ENCODE peak calls at places on chromosome 15, in six cellular contexts. L is RWPE1; Y is AG10803; X is CD8-positive, alpha-beta T cell; C is A549; J is WTC11. I is an unnamed sample.

GRCh38 chr15:96851613-96852012 is 521.1 kb downstream of the NR2F2 start:
- DNase-seq in Y (no peak), C (no peak), J (no peak), X (no peak), L (peak; percentile 4), I (no peak)

GRCh38 chr15:68999091-68999490 is 15.4 kb upstream of the NOX5 start:
- DNase-seq in J (no peak), Y (no peak), L (no peak), C (no peak), X (no peak), I (no peak)

GRCh38 chr15:36612063-36612788 is 32.8 kb downstream of the CDIN1 start:
- DNase-seq in Y (peak; percentile 80), C (no peak), L (peak; percentile 85), J (no peak), X (no peak), I (no peak)

GRCh38 chr15:90231028-90232017 is 2.4 kb downstream of the CIB1 start:
- DNase-seq in C (no peak), X (peak; percentile 72), J (no peak), L (no peak), Y (no peak), I (no peak)

GRCh38 chr15:86591994-86592746 is 512.5 kb downstream of the AGBL1 start:
- DNase-seq in Y (no peak), L (no peak), C (no peak), X (no peak), J (no peak), I (no peak)

GRCh38 chr15:95687686-95688085 is 642.8 kb upstream of the NR2F2 start:
- DNase-seq in L (no peak), Y (no peak), C (no peak), X (no peak), J (no peak), I (no peak)

GRCh38 chr15:66835558-66835878 is 133.5 kb downstream of the SMAD6 start:
- DNase-seq in Y (peak; percentile 55), X (no peak), C (no peak), J (no peak), L (no peak), I (no peak)

GRCh38 chr15:77402740-77403379 is 17.0 kb downstream of the PEAK1 start:
- DNase-seq in L (no peak), Y (peak; percentile 87), C (no peak), X (no peak), J (no peak), I (no peak)

GRCh38 chr15:68749365-68750141 is 71.1 kb downstream of the ANP32A start:
- DNase-seq in X (no peak), L (no peak), C (no peak), J (no peak), Y (peak; percentile 80), I (no peak)

GRCh38 chr15:65981837-65982696 is 112.8 kb downstream of the RAB11A start:
- DNase-seq in C (peak; percentile 70), L (peak; percentile 85), J (peak; percentile 88), Y (no peak), X (peak; percentile 70), I (peak; percentile 50)

GRCh38 chr15:88704791-88705768 is 66.3 kb downstream of the ISG20 start:
- DNase-seq in Y (peak; percentile 50), C (no peak), L (no peak), X (no peak), J (peak; percentile 40), I (no peak)

GRCh38 chr15:85479071-85479647 is 98.8 kb downstream of the AKAP13 start:
- DNase-seq in L (peak; percentile 19), C (no peak), X (no peak), J (no peak), Y (peak; percentile 84), I (no peak)

GRCh38 chr15:70214266-70214665 is 116.5 kb upstream of the TLE3 start:
- DNase-seq in C (no peak), X (no peak), J (no peak), Y (no peak), L (no peak), I (no peak)

GRCh38 chr15:64623347-64624024 is 151.9 kb downstream of the RBPMS2 start:
- DNase-seq in J (no peak), Y (peak; percentile 85), L (no peak), X (no peak), C (no peak), I (no peak)

GRCh38 chr15:78565951-78566774 is 843 bp downstream of the CHRNA5 start:
- DNase-seq in X (no peak), J (peak; percentile 41), L (peak; percentile 49), Y (peak; percentile 11), C (peak; percentile 76), I (peak; percentile 20)

GRCh38 chr15:48627260-48627969 is 18.1 kb downstream of the FBN1 start:
- DNase-seq in C (no peak), L (peak; percentile 65), X (no peak), Y (peak; percentile 90), J (no peak), I (no peak)

GRCh38 chr15:60074181-60074885 is 70.2 kb downstream of the FOXB1 start:
- DNase-seq in Y (no peak), X (no peak), C (no peak), L (no peak), J (no peak), I (no peak)

GRCh38 chr15:37789881-37790280 is 144.6 kb upstream of the TMCO5A start:
- DNase-seq in C (no peak), Y (peak; percentile 60), J (no peak), X (no peak), L (peak; percentile 56), I (no peak)

GRCh38 chr15:88621789-88622604 is 857 bp downstream of the AEN start:
- DNase-seq in Y (peak; percentile 55), J (no peak), X (peak; percentile 34), C (peak; percentile 62), L (no peak), I (no peak)

GRCh38 chr15:80604583-80605506 is 90.3 kb upstream of the ABHD17C start:
- DNase-seq in J (no peak), X (no peak), C (no peak), L (no peak), Y (peak; percentile 49), I (no peak)

GRCh38 chr15:80825361-80826030 is 46.3 kb downstream of the CEMIP start:
- DNase-seq in C (no peak), X (no peak), J (no peak), L (no peak), Y (peak; percentile 82), I (no peak)

GRCh38 chr15:66786708-66787471 is 84.9 kb downstream of the SMAD6 start:
- DNase-seq in L (no peak), Y (no peak), J (no peak), C (no peak), X (no peak), I (no peak)

GRCh38 chr15:62873203-62873602 is 169.3 kb upstream of the TPM1 start:
- DNase-seq in C (no peak), X (no peak), L (no peak), Y (peak; percentile 9), J (no peak), I (no peak)

GRCh38 chr15:37979597-37979996 is 45.2 kb downstream of the TMCO5A start:
- DNase-seq in X (no peak), J (no peak), L (no peak), C (no peak), Y (no peak), I (no peak)

GRCh38 chr15:61382927-61383326 is 153.8 kb upstream of the RORA start:
- DNase-seq in X (no peak), J (no peak), C (no peak), Y (peak; percentile 58), L (no peak), I (no peak)

GRCh38 chr15:71508081-71508682 is 302.2 kb upstream of the NR2E3 start:
- DNase-seq in C (no peak), J (no peak), L (peak; percentile 41), X (no peak), Y (no peak), I (no peak)

GRCh38 chr15:38207591-38207990 is 45.0 kb upstream of the SPRED1 start:
- DNase-seq in L (peak; percentile 70), X (no peak), C (no peak), Y (peak; percentile 3), J (no peak), I (no peak)

GRCh38 chr15:52657338-52657737 is 21.9 kb downstream of the ATOSA start:
- DNase-seq in L (no peak), C (no peak), Y (peak; percentile 72), J (no peak), X (no peak), I (no peak)

GRCh38 chr15:80526556-80527340 is 122.6 kb downstream of the ARNT2 start:
- DNase-seq in C (no peak), X (no peak), L (no peak), Y (peak; percentile 94), J (no peak), I (no peak)

GRCh38 chr15:74212494-74212893 is 9.9 kb upstream of the STRA6 start:
- DNase-seq in L (no peak), X (no peak), J (no peak), C (no peak), Y (no peak), I (no peak)
- TF ChIP-seq CTCF in L (no peak), X (no peak), J (no peak), C (no peak), Y (no peak), I (no peak)

DNA sequence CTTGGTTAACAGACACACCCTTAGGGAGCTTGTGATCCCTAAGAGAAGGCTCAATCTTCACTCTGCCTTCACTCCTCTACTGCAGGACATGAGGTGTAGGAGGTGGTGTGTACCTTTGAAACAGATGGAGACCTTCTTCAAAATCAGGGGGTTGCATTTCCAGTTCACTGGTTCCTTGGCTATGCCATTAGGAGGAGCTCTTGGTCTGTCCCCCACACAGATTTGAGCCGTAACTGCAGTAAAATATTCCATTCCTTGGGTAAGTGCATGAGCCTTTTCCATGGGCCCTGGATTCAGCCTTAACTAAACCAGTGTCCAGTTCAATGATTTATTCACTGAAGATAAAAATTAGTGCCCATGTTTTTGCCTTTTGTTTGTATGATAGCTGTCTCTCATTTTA is 144.6 kb downstream of the MCTP2 start:
- DNase-seq in X (no peak), Y (no peak), C (no peak), J (peak; percentile 18), L (no peak), I (no peak)
- TF ChIP-seq CTCF in X (no peak), Y (no peak), C (no peak), J (no peak), L (no peak), I (no peak)

GRCh38 chr15:99454941-99455795 is 110.6 kb upstream of the MEF2A start:
- DNase-seq in C (no peak), X (no peak), L (peak; percentile 97), J (no peak), Y (peak; percentile 90), I (no peak)
- TF ChIP-seq CTCF in C (no peak), X (no peak), L (no peak), J (no peak), Y (no peak), I (no peak)

DNA sequence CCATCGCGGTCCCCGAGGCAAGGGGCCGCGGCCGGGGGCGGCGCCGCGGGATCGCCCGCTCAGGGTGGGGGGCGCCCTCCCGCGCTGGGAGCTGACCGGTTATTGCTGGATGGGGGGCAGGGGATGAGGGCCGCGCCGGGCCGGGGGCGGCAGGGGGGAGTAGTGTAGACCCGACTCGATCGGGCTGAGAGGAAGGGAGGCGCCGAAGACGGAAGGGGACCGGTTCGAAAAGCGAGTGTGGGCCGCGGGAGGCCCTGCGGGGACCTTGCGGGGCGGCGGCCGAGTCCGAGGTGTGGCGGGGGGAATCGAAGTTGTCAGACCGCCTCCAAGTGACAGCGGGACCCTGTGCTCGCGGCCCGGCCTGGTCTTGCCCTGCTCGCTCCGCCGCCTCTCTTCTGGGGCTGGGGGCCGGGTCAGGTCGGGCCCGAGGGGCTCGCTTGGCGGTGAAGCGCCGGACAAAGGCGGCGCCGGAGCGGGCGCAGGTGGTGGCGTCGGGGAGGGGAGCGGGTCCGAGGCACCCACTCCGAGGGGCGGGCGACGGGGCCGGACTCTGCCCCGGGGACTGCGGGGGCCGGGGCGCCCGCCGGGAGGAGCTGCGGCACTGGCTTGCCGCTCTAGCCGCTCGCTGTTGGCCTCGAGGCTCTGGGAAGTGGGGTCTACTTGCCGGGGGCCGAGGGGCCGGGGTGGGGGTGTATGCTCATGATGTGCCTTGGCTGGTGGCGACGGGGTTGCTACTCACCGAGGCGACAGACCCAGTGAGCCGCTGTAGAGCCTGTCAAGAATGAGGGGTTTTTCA is 1.2 kb downstream of the BAHD1 start:
- DNase-seq in Y (no peak), J (peak; percentile 38), X (no peak), C (no peak), L (no peak), I (peak; percentile 65)
- TF ChIP-seq CTCF in Y (no peak), J (no peak), X (no peak), C (no peak), L (no peak), I (no peak)

I was measured in glutamatergic neuron.